ENCODE peak calls at places on chromosomes 7 and 10, in six cellular contexts. Y is fibroblast of lung, E is AG09309, N is astrocyte of the spinal cord, P is A549, M is pancreas. Z is an unnamed sample.

GRCh38 chr7:24290004-24290641 is 6.1 kb downstream of the NPY start:
- DNase-seq in Y (peak), P (peak), E (peak), N (peak), M (no peak), Z (peak)

GRCh38 chr10:74589226-74589673 is 237.2 kb upstream of the KAT6B start:
- DNase-seq in M (peak), E (peak), N (peak), P (peak), Y (peak), Z (peak)

GRCh38 chr7:2928613-2929311 is 84.7 kb upstream of the GNA12 start:
- DNase-seq in N (no peak), E (no peak), M (no peak), Y (no peak), P (no peak), Z (no peak)

GRCh38 chr7:36881206-36881605 is 156.9 kb upstream of the AOAH start:
- DNase-seq in M (no peak), E (no peak), P (no peak), N (no peak), Y (no peak), Z (no peak)

GRCh38 chr10:77179015-77179695 is 458.5 kb downstream of the KCNMA1 start:
- DNase-seq in M (peak), Y (peak), E (peak), P (peak), N (peak), Z (no peak)

GRCh38 chr10:97648557-97649404 is 8.3 kb downstream of the PI4K2A start:
- DNase-seq in N (peak), Y (peak), M (peak), E (peak), P (peak), Z (peak)

GRCh38 chr7:69651101-69651590 is 52.9 kb downstream of the AUTS2 start:
- DNase-seq in N (no peak), Y (no peak), P (no peak), M (no peak), E (no peak), Z (no peak)

GRCh38 chr7:111953611-111954010 is 252.6 kb downstream of the DOCK4 start:
- DNase-seq in M (no peak), P (peak), E (no peak), Y (no peak), N (no peak), Z (peak)

GRCh38 chr7:149126662-149127321 is 668 bp upstream of the ZNF425 start:
- DNase-seq in N (peak), E (no peak), P (peak), Y (peak), M (peak), Z (peak)

GRCh38 chr7:1758859-1759521 is 88.9 kb downstream of the ELFN1 start:
- DNase-seq in M (no peak), E (no peak), P (no peak), Y (no peak), N (no peak), Z (no peak)

GRCh38 chr10:42783181-42783549 is 570 bp downstream of the BMS1 start:
- DNase-seq in M (no peak), P (peak), E (no peak), Y (peak), N (peak), Z (no peak)

GRCh38 chr7:96061844-96062243 is 260.1 kb downstream of the SLC25A13 start:
- DNase-seq in E (no peak), M (no peak), N (no peak), Y (no peak), P (no peak), Z (no peak)

GRCh38 chr7:106460792-106461254 is 176.0 kb upstream of the NAMPT start:
- DNase-seq in Y (peak), P (no peak), E (no peak), M (no peak), N (no peak), Z (no peak)

GRCh38 chr7:151754142-151754590 is 122.7 kb downstream of the PRKAG2 start:
- DNase-seq in M (peak), N (peak), Y (peak), P (peak), E (peak), Z (peak)

GRCh38 chr10:15745748-15746147 is 26.0 kb upstream of the ITGA8 start:
- DNase-seq in N (peak), Y (peak), E (no peak), P (no peak), M (no peak), Z (no peak)

GRCh38 chr10:113267616-113268015 is 285.2 kb upstream of the HABP2 start:
- DNase-seq in Y (peak), M (no peak), N (no peak), P (no peak), E (no peak), Z (no peak)

GRCh38 chr7:147279951-147280350 is 1163.3 kb downstream of the CNTNAP2 start:
- DNase-seq in M (no peak), Y (no peak), P (no peak), N (no peak), E (no peak), Z (no peak)

GRCh38 chr7:101681170-101682007 is 52.3 kb upstream of the MYL10 start:
- DNase-seq in P (peak), E (peak), Y (peak), N (peak), M (peak), Z (no peak)

GRCh38 chr7:151601521-151602305 is 82.0 kb upstream of the RHEB start:
- DNase-seq in M (no peak), N (peak), E (no peak), Y (peak), P (no peak), Z (no peak)

GRCh38 chr7:68425377-68425776 is 1172.9 kb upstream of the AUTS2 start:
- DNase-seq in M (no peak), P (peak), N (no peak), E (no peak), Y (no peak), Z (no peak)

GRCh38 chr7:1716263-1717094 is 46.4 kb downstream of the ELFN1 start:
- DNase-seq in E (no peak), N (peak), P (no peak), Y (peak), M (no peak), Z (no peak)

GRCh38 chr7:70655694-70656093 is 476.2 kb upstream of the GALNT17 start:
- DNase-seq in E (no peak), M (no peak), P (no peak), N (no peak), Y (no peak), Z (no peak)

GRCh38 chr10:62130948-62131347 is 137.7 kb downstream of the RTKN2 start:
- DNase-seq in Y (peak), E (peak), P (no peak), M (no peak), N (peak), Z (no peak)

GRCh38 chr10:1085258-1085657 is 29.1 kb downstream of the WDR37 start:
- DNase-seq in E (no peak), P (no peak), N (no peak), Y (no peak), M (no peak), Z (no peak)

GRCh38 chr7:128946936-128947830 is 9.5 kb downstream of the IRF5 start:
- DNase-seq in E (no peak), N (no peak), P (no peak), Y (no peak), M (no peak), Z (no peak)

DNA sequence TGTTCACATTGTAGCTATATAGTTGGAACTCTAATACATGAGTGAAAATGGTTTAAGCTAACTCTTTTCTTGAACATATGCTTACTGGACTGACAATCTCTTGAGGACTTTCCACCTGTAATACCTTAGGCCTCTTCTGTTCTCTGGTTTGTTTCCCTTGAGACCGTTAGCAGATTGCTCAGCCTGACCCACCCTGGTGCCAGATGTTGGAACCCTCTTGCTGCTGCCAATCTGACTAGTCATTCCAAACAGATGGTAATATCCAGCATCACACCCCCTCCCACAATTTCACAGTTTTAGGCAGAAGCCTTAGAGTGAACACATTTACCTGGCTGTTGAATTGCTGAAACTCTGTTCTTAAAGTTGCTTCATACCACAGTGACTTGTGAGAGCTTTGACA is 18.7 kb downstream of the CALD1 start:
- DNase-seq in P (no peak), E (no peak), N (no peak), M (no peak), Y (no peak), Z (no peak)
- H3K4me3 ChIP-seq in P (no peak), E (no peak), N (no peak), M (no peak), Y (no peak), Z (no peak)

DNA sequence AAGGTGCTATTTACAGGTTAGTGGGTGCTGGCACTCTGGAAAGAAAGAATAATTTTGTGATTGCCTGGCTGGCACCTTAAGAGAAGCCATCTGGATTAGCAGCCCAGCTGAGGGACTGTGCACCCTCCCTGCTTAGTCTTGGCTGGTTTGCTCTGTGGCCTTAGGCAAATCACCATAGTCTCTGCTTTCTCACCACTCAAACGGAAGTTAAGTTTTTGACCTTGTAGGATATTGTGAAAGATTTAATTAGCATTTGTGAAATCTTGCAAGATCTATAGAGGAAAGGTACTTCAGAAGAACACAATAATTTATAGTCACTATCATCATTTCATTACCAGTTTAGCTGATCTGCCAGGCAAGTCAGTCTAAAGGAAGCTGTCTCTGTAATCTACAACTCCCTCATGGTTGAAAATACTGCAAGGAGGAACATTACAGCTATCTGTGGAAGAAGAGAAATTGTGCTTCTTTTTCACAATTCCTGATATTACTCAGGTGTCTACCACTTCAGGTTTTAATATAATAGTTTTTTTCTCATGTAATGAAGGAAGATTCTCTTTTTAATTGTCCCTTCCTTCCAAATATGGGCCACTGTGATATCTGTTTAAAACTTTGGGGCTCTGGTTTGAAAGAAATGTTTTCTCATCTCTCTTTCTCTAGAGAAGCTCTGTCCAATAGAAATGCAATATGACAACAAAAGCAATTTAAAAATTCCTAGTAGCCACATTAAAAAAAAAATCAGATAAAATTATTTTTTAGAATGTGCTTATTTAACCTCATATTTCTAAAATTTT is 219.6 kb downstream of the PTEN start:
- DNase-seq in Y (no peak), M (no peak), N (no peak), P (no peak), E (no peak), Z (no peak)
- TF ChIP-seq CTCF in Y (no peak), M (no peak), N (no peak), P (no peak), E (no peak), Z (no peak)

DNA sequence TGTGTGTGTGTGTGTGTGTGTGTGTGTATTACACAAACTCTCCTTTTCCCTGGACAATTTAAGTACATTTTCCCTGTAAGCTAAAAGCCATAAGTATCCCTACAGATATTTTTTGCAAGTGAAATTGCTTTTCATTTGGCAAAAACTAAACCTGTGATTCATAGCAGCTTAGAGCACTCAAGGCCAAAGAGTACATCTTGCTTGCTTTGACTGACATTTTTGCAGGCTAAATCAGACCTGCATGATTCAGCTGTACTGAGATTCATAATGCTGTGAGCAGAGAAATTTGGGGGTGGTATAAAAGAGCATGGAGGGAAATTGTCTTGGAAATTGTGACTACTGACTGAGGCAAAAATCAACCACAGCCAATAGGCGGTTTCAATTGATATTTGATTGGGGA is 500.4 kb downstream of the GFRA1 start:
- DNase-seq in M (no peak), E (peak), P (peak), N (peak), Y (peak), Z (no peak)
- H3K4me3 ChIP-seq in M (no peak), E (no peak), P (no peak), N (no peak), Y (no peak), Z (no peak)

GRCh38 chr10:125159486-125159931 is 854 bp downstream of the CTBP2 start:
- DNase-seq in P (no peak), E (no peak), Y (no peak), N (no peak), M (no peak), Z (peak)
- TF ChIP-seq CTCF in P (no peak), E (no peak), Y (no peak), N (no peak), M (no peak), Z (no peak)

GRCh38 chr7:108007762-108008161 is 4.8 kb upstream of the LAMB1 start:
- DNase-seq in M (no peak), E (no peak), Y (no peak), N (no peak), P (no peak), Z (no peak)

GRCh38 chr7:108012499-108013430 is 9.8 kb upstream of the LAMB1 start:
- DNase-seq in M (no peak), Y (peak), N (peak), P (peak), E (no peak), Z (no peak)

GRCh38 chr7:108009873-108010272 is 6.9 kb upstream of the LAMB1 start:
- DNase-seq in M (no peak), E (no peak), P (no peak), Y (no peak), N (no peak), Z (no peak)

GRCh38 chr7:108008827-108009226 is 5.9 kb upstream of the LAMB1 start:
- DNase-seq in E (no peak), P (no peak), N (no peak), M (no peak), Y (no peak), Z (no peak)

GRCh38 chr7:108010377-108010776 is 7.4 kb upstream of the LAMB1 start:
- DNase-seq in N (no peak), Y (no peak), E (no peak), M (no peak), P (no peak), Z (no peak)
- H3K4me3 ChIP-seq in N (no peak), Y (no peak), E (no peak), M (no peak), P (peak), Z (no peak)

DNA sequence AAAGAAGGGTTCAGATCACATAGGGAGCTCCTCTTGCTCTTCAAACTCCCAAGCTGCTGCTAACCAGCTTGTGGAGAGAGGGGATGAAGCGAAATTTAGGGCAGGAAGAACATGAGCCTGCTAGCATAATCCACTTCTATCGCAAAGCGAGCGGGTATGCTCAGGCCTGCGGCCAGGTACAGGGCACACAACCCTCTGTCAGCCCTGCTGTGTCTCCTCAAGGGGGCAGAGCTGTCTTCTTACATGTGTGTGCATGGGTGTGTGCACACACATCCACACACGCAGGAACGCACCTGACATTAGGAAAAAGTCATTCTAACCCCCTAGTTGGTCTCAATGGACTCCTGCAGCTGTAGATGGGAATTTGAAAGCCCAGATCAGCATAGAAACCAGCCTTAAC is 80.2 kb downstream of the PPP1R3C start:
- DNase-seq in M (peak), N (no peak), P (peak), E (no peak), Y (no peak), Z (peak)
- TF ChIP-seq CTCF in M (peak), N (peak), P (peak), E (peak), Y (peak), Z (no peak)

Z was measured in mucosa of descending colon.